ENCODE peak calls at places on chromosomes 13 and 19, in ten cellular contexts. One of them, this sample, is unnamed.
A peak's percentile ranks its signal among the peaks of the same experiment; 100 is the strongest.

GRCh38 chr13:97367427-97367826 is 66.5 kb upstream of the RAP2A start:
- DNase-seq in stimulated activated CD4-positive, alpha-beta T cell treated with anti-CD3 and anti-CD28 coated beads, Interleukin-2, amount 100 ng/mL, for 24 hours: no peak
- DNase-seq in activated naive CD4-positive, alpha-beta T cell treated with anti-CD3 and anti-CD28 coated beads, Interleukin-2, amount 50 U/mL, for 72 hours: no peak
- DNase-seq in H54: peak; percentile 64
- DNase-seq in PC-3: no peak
- DNase-seq in GM12865: peak; percentile 10
- DNase-seq in OCI-M1: no peak
- DNase-seq in NCI-H1436: no peak
- DNase-seq in cerebellum: no peak
- DNase-seq in cardiac muscle cell: peak; percentile 75
- DNase-seq in this sample: peak; percentile 28

GRCh38 chr19:7397687-7398086 is 49.0 kb downstream of the ARHGEF18 start:
- DNase-seq in stimulated activated CD4-positive, alpha-beta T cell treated with anti-CD3 and anti-CD28 coated beads, Interleukin-2, amount 100 ng/mL, for 24 hours: no peak
- DNase-seq in activated naive CD4-positive, alpha-beta T cell treated with anti-CD3 and anti-CD28 coated beads, Interleukin-2, amount 50 U/mL, for 72 hours: no peak
- DNase-seq in H54: peak; percentile 42
- DNase-seq in PC-3: peak; percentile 95
- DNase-seq in GM12865: no peak
- DNase-seq in OCI-M1: no peak
- DNase-seq in NCI-H1436: no peak
- DNase-seq in cerebellum: no peak
- DNase-seq in cardiac muscle cell: peak; percentile 90
- DNase-seq in this sample: peak; percentile 41

GRCh38 chr13:113472355-113473025 is 18.0 kb downstream of the DCUN1D2 start:
- DNase-seq in stimulated activated CD4-positive, alpha-beta T cell treated with anti-CD3 and anti-CD28 coated beads, Interleukin-2, amount 100 ng/mL, for 24 hours: no peak
- DNase-seq in activated naive CD4-positive, alpha-beta T cell treated with anti-CD3 and anti-CD28 coated beads, Interleukin-2, amount 50 U/mL, for 72 hours: no peak
- DNase-seq in H54: no peak
- DNase-seq in PC-3: no peak
- DNase-seq in GM12865: no peak
- DNase-seq in OCI-M1: no peak
- DNase-seq in NCI-H1436: no peak
- DNase-seq in cerebellum: no peak
- DNase-seq in cardiac muscle cell: no peak
- DNase-seq in this sample: no peak

GRCh38 chr19:47691090-47691489 is 22.1 kb upstream of the EHD2 start:
- DNase-seq in stimulated activated CD4-positive, alpha-beta T cell treated with anti-CD3 and anti-CD28 coated beads, Interleukin-2, amount 100 ng/mL, for 24 hours: no peak
- DNase-seq in activated naive CD4-positive, alpha-beta T cell treated with anti-CD3 and anti-CD28 coated beads, Interleukin-2, amount 50 U/mL, for 72 hours: no peak
- DNase-seq in H54: no peak
- DNase-seq in PC-3: no peak
- DNase-seq in GM12865: no peak
- DNase-seq in OCI-M1: no peak
- DNase-seq in NCI-H1436: no peak
- DNase-seq in cerebellum: no peak
- DNase-seq in cardiac muscle cell: no peak
- DNase-seq in this sample: no peak

GRCh38 chr13:44373601-44374347 is at the start of gene SERP2:
- DNase-seq in stimulated activated CD4-positive, alpha-beta T cell treated with anti-CD3 and anti-CD28 coated beads, Interleukin-2, amount 100 ng/mL, for 24 hours: no peak
- DNase-seq in activated naive CD4-positive, alpha-beta T cell treated with anti-CD3 and anti-CD28 coated beads, Interleukin-2, amount 50 U/mL, for 72 hours: peak; percentile 15
- DNase-seq in H54: no peak
- DNase-seq in PC-3: no peak
- DNase-seq in GM12865: no peak
- DNase-seq in OCI-M1: no peak
- DNase-seq in NCI-H1436: no peak
- DNase-seq in cerebellum: peak; percentile 73
- DNase-seq in cardiac muscle cell: peak; percentile 50
- DNase-seq in this sample: no peak

GRCh38 chr13:113584205-113584869 is at the start of gene TFDP1:
- DNase-seq in stimulated activated CD4-positive, alpha-beta T cell treated with anti-CD3 and anti-CD28 coated beads, Interleukin-2, amount 100 ng/mL, for 24 hours: peak; percentile 79
- DNase-seq in activated naive CD4-positive, alpha-beta T cell treated with anti-CD3 and anti-CD28 coated beads, Interleukin-2, amount 50 U/mL, for 72 hours: peak; percentile 89
- DNase-seq in H54: peak; percentile 100
- DNase-seq in PC-3: peak; percentile 91
- DNase-seq in GM12865: peak; percentile 96
- DNase-seq in OCI-M1: peak; percentile 83
- DNase-seq in NCI-H1436: peak; percentile 88
- DNase-seq in cerebellum: peak; percentile 97
- DNase-seq in cardiac muscle cell: peak; percentile 86
- DNase-seq in this sample: peak; percentile 88

GRCh38 chr13:20426766-20427448 is 98.8 kb downstream of the CRYL1 start:
- DNase-seq in stimulated activated CD4-positive, alpha-beta T cell treated with anti-CD3 and anti-CD28 coated beads, Interleukin-2, amount 100 ng/mL, for 24 hours: no peak
- DNase-seq in activated naive CD4-positive, alpha-beta T cell treated with anti-CD3 and anti-CD28 coated beads, Interleukin-2, amount 50 U/mL, for 72 hours: no peak
- DNase-seq in H54: no peak
- DNase-seq in PC-3: no peak
- DNase-seq in GM12865: no peak
- DNase-seq in OCI-M1: no peak
- DNase-seq in NCI-H1436: no peak
- DNase-seq in cerebellum: no peak
- DNase-seq in cardiac muscle cell: peak; percentile 36
- DNase-seq in this sample: no peak

GRCh38 chr13:80574113-80574512 is 233.2 kb upstream of the SPRY2 start:
- DNase-seq in stimulated activated CD4-positive, alpha-beta T cell treated with anti-CD3 and anti-CD28 coated beads, Interleukin-2, amount 100 ng/mL, for 24 hours: no peak
- DNase-seq in activated naive CD4-positive, alpha-beta T cell treated with anti-CD3 and anti-CD28 coated beads, Interleukin-2, amount 50 U/mL, for 72 hours: no peak
- DNase-seq in H54: no peak
- DNase-seq in PC-3: no peak
- DNase-seq in GM12865: no peak
- DNase-seq in OCI-M1: no peak
- DNase-seq in NCI-H1436: no peak
- DNase-seq in cerebellum: no peak
- DNase-seq in cardiac muscle cell: no peak
- DNase-seq in this sample: no peak

GRCh38 chr19:50261446-50261970 is 58.1 kb downstream of the MYH14 start:
- DNase-seq in stimulated activated CD4-positive, alpha-beta T cell treated with anti-CD3 and anti-CD28 coated beads, Interleukin-2, amount 100 ng/mL, for 24 hours: no peak
- DNase-seq in activated naive CD4-positive, alpha-beta T cell treated with anti-CD3 and anti-CD28 coated beads, Interleukin-2, amount 50 U/mL, for 72 hours: no peak
- DNase-seq in H54: no peak
- DNase-seq in PC-3: no peak
- DNase-seq in GM12865: no peak
- DNase-seq in OCI-M1: no peak
- DNase-seq in NCI-H1436: no peak
- DNase-seq in cerebellum: no peak
- DNase-seq in cardiac muscle cell: no peak
- DNase-seq in this sample: no peak

GRCh38 chr13:77516342-77516789 is 19.1 kb upstream of the SCEL start:
- DNase-seq in stimulated activated CD4-positive, alpha-beta T cell treated with anti-CD3 and anti-CD28 coated beads, Interleukin-2, amount 100 ng/mL, for 24 hours: no peak
- DNase-seq in activated naive CD4-positive, alpha-beta T cell treated with anti-CD3 and anti-CD28 coated beads, Interleukin-2, amount 50 U/mL, for 72 hours: no peak
- DNase-seq in H54: no peak
- DNase-seq in PC-3: peak; percentile 82
- DNase-seq in GM12865: no peak
- DNase-seq in OCI-M1: no peak
- DNase-seq in NCI-H1436: no peak
- DNase-seq in cerebellum: no peak
- DNase-seq in cardiac muscle cell: peak; percentile 26
- DNase-seq in this sample: no peak

GRCh38 chr19:54959840-54960239 is 6.3 kb upstream of the NLRP2 start:
- DNase-seq in stimulated activated CD4-positive, alpha-beta T cell treated with anti-CD3 and anti-CD28 coated beads, Interleukin-2, amount 100 ng/mL, for 24 hours: no peak
- DNase-seq in activated naive CD4-positive, alpha-beta T cell treated with anti-CD3 and anti-CD28 coated beads, Interleukin-2, amount 50 U/mL, for 72 hours: no peak
- DNase-seq in H54: no peak
- DNase-seq in PC-3: no peak
- DNase-seq in GM12865: peak; percentile 81
- DNase-seq in OCI-M1: peak; percentile 95
- DNase-seq in NCI-H1436: no peak
- DNase-seq in cerebellum: no peak
- DNase-seq in cardiac muscle cell: no peak
- DNase-seq in this sample: no peak

GRCh38 chr19:33114302-33114701 is 17.6 kb upstream of the WDR88 start:
- DNase-seq in stimulated activated CD4-positive, alpha-beta T cell treated with anti-CD3 and anti-CD28 coated beads, Interleukin-2, amount 100 ng/mL, for 24 hours: no peak
- DNase-seq in activated naive CD4-positive, alpha-beta T cell treated with anti-CD3 and anti-CD28 coated beads, Interleukin-2, amount 50 U/mL, for 72 hours: no peak
- DNase-seq in H54: no peak
- DNase-seq in PC-3: peak; percentile 23
- DNase-seq in GM12865: no peak
- DNase-seq in OCI-M1: no peak
- DNase-seq in NCI-H1436: no peak
- DNase-seq in cerebellum: no peak
- DNase-seq in cardiac muscle cell: no peak
- DNase-seq in this sample: no peak

GRCh38 chr13:98411013-98411412 is 165.9 kb downstream of the STK24 start:
- DNase-seq in stimulated activated CD4-positive, alpha-beta T cell treated with anti-CD3 and anti-CD28 coated beads, Interleukin-2, amount 100 ng/mL, for 24 hours: no peak
- DNase-seq in activated naive CD4-positive, alpha-beta T cell treated with anti-CD3 and anti-CD28 coated beads, Interleukin-2, amount 50 U/mL, for 72 hours: no peak
- DNase-seq in H54: no peak
- DNase-seq in PC-3: no peak
- DNase-seq in GM12865: no peak
- DNase-seq in OCI-M1: no peak
- DNase-seq in NCI-H1436: no peak
- DNase-seq in cerebellum: no peak
- DNase-seq in cardiac muscle cell: no peak
- DNase-seq in this sample: no peak

GRCh38 chr13:107296804-107297203 is 728.9 kb upstream of the ARGLU1 start:
- DNase-seq in stimulated activated CD4-positive, alpha-beta T cell treated with anti-CD3 and anti-CD28 coated beads, Interleukin-2, amount 100 ng/mL, for 24 hours: no peak
- DNase-seq in activated naive CD4-positive, alpha-beta T cell treated with anti-CD3 and anti-CD28 coated beads, Interleukin-2, amount 50 U/mL, for 72 hours: no peak
- DNase-seq in H54: peak; percentile 18
- DNase-seq in PC-3: peak; percentile 60
- DNase-seq in GM12865: no peak
- DNase-seq in OCI-M1: no peak
- DNase-seq in NCI-H1436: no peak
- DNase-seq in cerebellum: no peak
- DNase-seq in cardiac muscle cell: no peak
- DNase-seq in this sample: no peak

GRCh38 chr19:3981373-3981735 is 3.9 kb downstream of the EEF2 start:
- DNase-seq in stimulated activated CD4-positive, alpha-beta T cell treated with anti-CD3 and anti-CD28 coated beads, Interleukin-2, amount 100 ng/mL, for 24 hours: no peak
- DNase-seq in activated naive CD4-positive, alpha-beta T cell treated with anti-CD3 and anti-CD28 coated beads, Interleukin-2, amount 50 U/mL, for 72 hours: no peak
- DNase-seq in H54: no peak
- DNase-seq in PC-3: no peak
- DNase-seq in GM12865: no peak
- DNase-seq in OCI-M1: no peak
- DNase-seq in NCI-H1436: no peak
- DNase-seq in cerebellum: no peak
- DNase-seq in cardiac muscle cell: no peak
- DNase-seq in this sample: no peak

GRCh38 chr13:110677731-110678545 is 28.0 kb downstream of the CARS2 start:
- DNase-seq in stimulated activated CD4-positive, alpha-beta T cell treated with anti-CD3 and anti-CD28 coated beads, Interleukin-2, amount 100 ng/mL, for 24 hours: no peak
- DNase-seq in activated naive CD4-positive, alpha-beta T cell treated with anti-CD3 and anti-CD28 coated beads, Interleukin-2, amount 50 U/mL, for 72 hours: no peak
- DNase-seq in H54: no peak
- DNase-seq in PC-3: no peak
- DNase-seq in GM12865: no peak
- DNase-seq in OCI-M1: no peak
- DNase-seq in NCI-H1436: no peak
- DNase-seq in cerebellum: peak; percentile 71
- DNase-seq in cardiac muscle cell: peak; percentile 13
- DNase-seq in this sample: no peak

GRCh38 chr13:21033224-21033855 is 28.0 kb downstream of the LATS2 start:
- DNase-seq in stimulated activated CD4-positive, alpha-beta T cell treated with anti-CD3 and anti-CD28 coated beads, Interleukin-2, amount 100 ng/mL, for 24 hours: no peak
- DNase-seq in activated naive CD4-positive, alpha-beta T cell treated with anti-CD3 and anti-CD28 coated beads, Interleukin-2, amount 50 U/mL, for 72 hours: no peak
- DNase-seq in H54: no peak
- DNase-seq in PC-3: peak; percentile 89
- DNase-seq in GM12865: no peak
- DNase-seq in OCI-M1: no peak
- DNase-seq in NCI-H1436: no peak
- DNase-seq in cerebellum: peak; percentile 50
- DNase-seq in cardiac muscle cell: peak; percentile 50
- DNase-seq in this sample: no peak

GRCh38 chr13:87123987-87124784 is 547.0 kb upstream of the SLITRK5 start:
- DNase-seq in stimulated activated CD4-positive, alpha-beta T cell treated with anti-CD3 and anti-CD28 coated beads, Interleukin-2, amount 100 ng/mL, for 24 hours: no peak
- DNase-seq in activated naive CD4-positive, alpha-beta T cell treated with anti-CD3 and anti-CD28 coated beads, Interleukin-2, amount 50 U/mL, for 72 hours: no peak
- DNase-seq in H54: peak; percentile 70
- DNase-seq in PC-3: peak; percentile 90
- DNase-seq in GM12865: no peak
- DNase-seq in OCI-M1: peak; percentile 96
- DNase-seq in NCI-H1436: no peak
- DNase-seq in cerebellum: no peak
- DNase-seq in cardiac muscle cell: peak; percentile 95
- DNase-seq in this sample: peak; percentile 94

GRCh38 chr19:39430675-39431593 is 4.8 kb downstream of the RPS16 start:
- DNase-seq in stimulated activated CD4-positive, alpha-beta T cell treated with anti-CD3 and anti-CD28 coated beads, Interleukin-2, amount 100 ng/mL, for 24 hours: peak; percentile 66
- DNase-seq in activated naive CD4-positive, alpha-beta T cell treated with anti-CD3 and anti-CD28 coated beads, Interleukin-2, amount 50 U/mL, for 72 hours: peak; percentile 69
- DNase-seq in H54: peak; percentile 85
- DNase-seq in PC-3: peak; percentile 93
- DNase-seq in GM12865: peak; percentile 86
- DNase-seq in OCI-M1: no peak
- DNase-seq in NCI-H1436: no peak
- DNase-seq in cerebellum: no peak
- DNase-seq in cardiac muscle cell: peak; percentile 98
- DNase-seq in this sample: peak; percentile 51

GRCh38 chr19:48403606-48404005 is 10.1 kb downstream of the GRIN2D start:
- DNase-seq in stimulated activated CD4-positive, alpha-beta T cell treated with anti-CD3 and anti-CD28 coated beads, Interleukin-2, amount 100 ng/mL, for 24 hours: peak; percentile 44
- DNase-seq in activated naive CD4-positive, alpha-beta T cell treated with anti-CD3 and anti-CD28 coated beads, Interleukin-2, amount 50 U/mL, for 72 hours: no peak
- DNase-seq in H54: peak; percentile 73
- DNase-seq in PC-3: peak; percentile 49
- DNase-seq in GM12865: peak; percentile 84
- DNase-seq in OCI-M1: peak; percentile 81
- DNase-seq in NCI-H1436: peak; percentile 48
- DNase-seq in cerebellum: peak; percentile 56
- DNase-seq in cardiac muscle cell: peak; percentile 77
- DNase-seq in this sample: peak; percentile 73

GRCh38 chr13:99356216-99357089 is 49.3 kb upstream of the GPR183 start:
- DNase-seq in stimulated activated CD4-positive, alpha-beta T cell treated with anti-CD3 and anti-CD28 coated beads, Interleukin-2, amount 100 ng/mL, for 24 hours: peak; percentile 43
- DNase-seq in activated naive CD4-positive, alpha-beta T cell treated with anti-CD3 and anti-CD28 coated beads, Interleukin-2, amount 50 U/mL, for 72 hours: peak; percentile 59
- DNase-seq in H54: peak; percentile 33
- DNase-seq in PC-3: no peak
- DNase-seq in GM12865: peak; percentile 89
- DNase-seq in OCI-M1: peak; percentile 94
- DNase-seq in NCI-H1436: no peak
- DNase-seq in cerebellum: no peak
- DNase-seq in cardiac muscle cell: peak; percentile 87
- DNase-seq in this sample: no peak

GRCh38 chr13:111312944-111313590 is 7.4 kb upstream of the TEX29 start:
- DNase-seq in stimulated activated CD4-positive, alpha-beta T cell treated with anti-CD3 and anti-CD28 coated beads, Interleukin-2, amount 100 ng/mL, for 24 hours: no peak
- DNase-seq in activated naive CD4-positive, alpha-beta T cell treated with anti-CD3 and anti-CD28 coated beads, Interleukin-2, amount 50 U/mL, for 72 hours: no peak
- DNase-seq in H54: no peak
- DNase-seq in PC-3: no peak
- DNase-seq in GM12865: no peak
- DNase-seq in OCI-M1: no peak
- DNase-seq in NCI-H1436: no peak
- DNase-seq in cerebellum: no peak
- DNase-seq in cardiac muscle cell: no peak
- DNase-seq in this sample: no peak

GRCh38 chr19:7252364-7252763 is 41.9 kb downstream of the INSR start:
- DNase-seq in stimulated activated CD4-positive, alpha-beta T cell treated with anti-CD3 and anti-CD28 coated beads, Interleukin-2, amount 100 ng/mL, for 24 hours: no peak
- DNase-seq in activated naive CD4-positive, alpha-beta T cell treated with anti-CD3 and anti-CD28 coated beads, Interleukin-2, amount 50 U/mL, for 72 hours: no peak
- DNase-seq in H54: no peak
- DNase-seq in PC-3: no peak
- DNase-seq in GM12865: no peak
- DNase-seq in OCI-M1: no peak
- DNase-seq in NCI-H1436: no peak
- DNase-seq in cerebellum: no peak
- DNase-seq in cardiac muscle cell: no peak
- DNase-seq in this sample: no peak

GRCh38 chr13:110302154-110302553 is 4.8 kb downstream of the COL4A1 start:
- DNase-seq in stimulated activated CD4-positive, alpha-beta T cell treated with anti-CD3 and anti-CD28 coated beads, Interleukin-2, amount 100 ng/mL, for 24 hours: no peak
- DNase-seq in activated naive CD4-positive, alpha-beta T cell treated with anti-CD3 and anti-CD28 coated beads, Interleukin-2, amount 50 U/mL, for 72 hours: no peak
- DNase-seq in H54: no peak
- DNase-seq in PC-3: no peak
- DNase-seq in GM12865: no peak
- DNase-seq in OCI-M1: no peak
- DNase-seq in NCI-H1436: no peak
- DNase-seq in cerebellum: no peak
- DNase-seq in cardiac muscle cell: no peak
- DNase-seq in this sample: no peak

GRCh38 chr19:15439078-15439799 is 10.5 kb downstream of the WIZ start:
- DNase-seq in stimulated activated CD4-positive, alpha-beta T cell treated with anti-CD3 and anti-CD28 coated beads, Interleukin-2, amount 100 ng/mL, for 24 hours: no peak
- DNase-seq in activated naive CD4-positive, alpha-beta T cell treated with anti-CD3 and anti-CD28 coated beads, Interleukin-2, amount 50 U/mL, for 72 hours: no peak
- DNase-seq in H54: no peak
- DNase-seq in PC-3: no peak
- DNase-seq in GM12865: no peak
- DNase-seq in OCI-M1: peak; percentile 37
- DNase-seq in NCI-H1436: no peak
- DNase-seq in cerebellum: no peak
- DNase-seq in cardiac muscle cell: no peak
- DNase-seq in this sample: no peak

GRCh38 chr13:99383946-99384345 is 76.7 kb upstream of the GPR183 start:
- DNase-seq in stimulated activated CD4-positive, alpha-beta T cell treated with anti-CD3 and anti-CD28 coated beads, Interleukin-2, amount 100 ng/mL, for 24 hours: no peak
- DNase-seq in activated naive CD4-positive, alpha-beta T cell treated with anti-CD3 and anti-CD28 coated beads, Interleukin-2, amount 50 U/mL, for 72 hours: no peak
- DNase-seq in H54: no peak
- DNase-seq in PC-3: no peak
- DNase-seq in GM12865: no peak
- DNase-seq in OCI-M1: no peak
- DNase-seq in NCI-H1436: no peak
- DNase-seq in cerebellum: no peak
- DNase-seq in cardiac muscle cell: no peak
- DNase-seq in this sample: no peak

GRCh38 chr13:39913928-39914327 is 258.5 kb downstream of the COG6 start:
- DNase-seq in stimulated activated CD4-positive, alpha-beta T cell treated with anti-CD3 and anti-CD28 coated beads, Interleukin-2, amount 100 ng/mL, for 24 hours: no peak
- DNase-seq in activated naive CD4-positive, alpha-beta T cell treated with anti-CD3 and anti-CD28 coated beads, Interleukin-2, amount 50 U/mL, for 72 hours: no peak
- DNase-seq in H54: no peak
- DNase-seq in PC-3: no peak
- DNase-seq in GM12865: no peak
- DNase-seq in OCI-M1: no peak
- DNase-seq in NCI-H1436: no peak
- DNase-seq in cerebellum: no peak
- DNase-seq in cardiac muscle cell: peak; percentile 86
- DNase-seq in this sample: no peak

GRCh38 chr13:39317284-39317683 is 279.0 kb downstream of the NHLRC3 start:
- DNase-seq in stimulated activated CD4-positive, alpha-beta T cell treated with anti-CD3 and anti-CD28 coated beads, Interleukin-2, amount 100 ng/mL, for 24 hours: no peak
- DNase-seq in activated naive CD4-positive, alpha-beta T cell treated with anti-CD3 and anti-CD28 coated beads, Interleukin-2, amount 50 U/mL, for 72 hours: no peak
- DNase-seq in H54: no peak
- DNase-seq in PC-3: peak; percentile 47
- DNase-seq in GM12865: no peak
- DNase-seq in OCI-M1: no peak
- DNase-seq in NCI-H1436: no peak
- DNase-seq in cerebellum: peak; percentile 28
- DNase-seq in cardiac muscle cell: peak; percentile 86
- DNase-seq in this sample: no peak

This sample was measured in SJCRH30.